ENCODE peak calls at places on chromosomes 16 and 17, in six cellular contexts. A is KG1; T is NCI-H2081; D is activated CD4-positive, alpha-beta T cell treated with anti-CD3 and anti-CD28 coated beads, Interleukin-2, amount 50 U/mL, for 1 hour; Z is activated gamma-delta T cell treated with Interleukin-2 at 50 U/mL for 16 hours; E is NCI-H1694 treated with DMSO at 0.1 percent for 48 hours. V is an unnamed sample.

GRCh38 chr17:50842506-50843149 is 7.2 kb downstream of the WFIKKN2 start:
- DNase-seq in Z (no peak), E (no peak), T (no peak), A (no peak), D (no peak), V (no peak)

GRCh38 chr16:1941162-1941923 is 1.7 kb downstream of the MSRB1 start:
- DNase-seq in E (no peak), Z (no peak), T (no peak), D (no peak), A (no peak), V (peak)

GRCh38 chr17:77875881-77876509 is 82.5 kb upstream of the TNRC6C start:
- DNase-seq in T (no peak), A (no peak), Z (no peak), E (no peak), D (no peak), V (no peak)

GRCh38 chr17:80717661-80718060 is 173.0 kb downstream of the RPTOR start:
- DNase-seq in E (peak), Z (no peak), A (no peak), D (no peak), T (no peak), V (no peak)

GRCh38 chr17:68700391-68700790 is 99.2 kb upstream of the FAM20A start:
- DNase-seq in D (no peak), A (no peak), T (no peak), E (no peak), Z (no peak), V (no peak)

GRCh38 chr16:11698271-11698689 is 30.0 kb downstream of the SNN start:
- DNase-seq in E (no peak), A (no peak), Z (peak), D (no peak), T (no peak), V (no peak)

GRCh38 chr16:29154676-29155121 is 169.8 kb downstream of the LAT start:
- DNase-seq in E (no peak), Z (no peak), A (no peak), D (no peak), T (no peak), V (no peak)

GRCh38 chr16:2090819-2091721 is 43.3 kb downstream of the TSC2 start:
- DNase-seq in A (no peak), T (peak), E (no peak), Z (no peak), D (no peak), V (no peak)

GRCh38 chr16:89583197-89583894 is 7.8 kb downstream of the CPNE7 start:
- DNase-seq in A (no peak), Z (no peak), E (no peak), T (no peak), D (no peak), V (no peak)

GRCh38 chr16:58124601-58124915 is 4.6 kb downstream of the CFAP20 start:
- DNase-seq in Z (no peak), E (no peak), T (no peak), A (no peak), D (no peak), V (no peak)

GRCh38 chr17:42422412-42422957 is 571 bp downstream of the CAVIN1 start:
- DNase-seq in A (no peak), E (peak), Z (no peak), T (no peak), D (peak), V (no peak)

GRCh38 chr17:34675143-34675542 is 95.8 kb downstream of the TMEM132E start:
- DNase-seq in Z (no peak), D (no peak), A (no peak), E (no peak), T (no peak), V (no peak)